ENCODE peak calls at places on chromosomes 12 and 14, in eight cellular contexts. I is naive thymus-derived CD4-positive, alpha-beta T cell; B is upper lobe of right lung; D is testis; C is CD8-positive, alpha-beta T cell; Q is neuronal stem cell; G is thoracic aorta; Y is IMR-90. X is an unnamed sample.

GRCh38 chr12:7068240-7068993 is 7.9 kb downstream of the C1S start:
- DNase-seq in I (no peak), B (no peak), D (no peak), C (no peak), Q (no peak), G (no peak), Y (peak; percentile 24), X (no peak)

GRCh38 chr12:27549231-27549800 is 25.3 kb downstream of the PPFIBP1 start:
- DNase-seq in I (no peak), B (no peak), D (no peak), C (no peak), Q (no peak), G (no peak), Y (peak; percentile 87), X (no peak)

GRCh38 chr12:30823140-30823669 is 68.5 kb upstream of the CAPRIN2 start:
- DNase-seq in I (no peak), B (peak; percentile 72), D (peak; percentile 41), C (peak; percentile 9), Q (peak; percentile 27), G (no peak), Y (no peak), X (no peak)

GRCh38 chr14:102499401-102500189 is 10.0 kb downstream of the ANKRD9 start:
- DNase-seq in I (no peak), B (peak; percentile 64), D (no peak), C (no peak), Q (no peak), G (no peak), Y (no peak), X (no peak)

GRCh38 chr12:10363922-10364838 is 25.7 kb downstream of the KLRK1 start:
- DNase-seq in I (peak; percentile 18), B (no peak), D (peak; percentile 62), C (no peak), Q (no peak), G (no peak), Y (peak; percentile 41), X (peak; percentile 45)

GRCh38 chr12:95318071-95318545 is 100.5 kb downstream of the VEZT start:
- DNase-seq in I (no peak), B (no peak), D (no peak), C (no peak), Q (no peak), G (no peak), Y (peak; percentile 88), X (no peak)

GRCh38 chr12:89067436-89067835 is 284.9 kb downstream of the DUSP6 start:
- DNase-seq in I (no peak), B (no peak), D (no peak), C (no peak), Q (no peak), G (no peak), Y (peak; percentile 94), X (no peak)

GRCh38 chr12:71846322-71846940 is 6.9 kb downstream of the TBC1D15 start:
- DNase-seq in I (peak; percentile 21), B (no peak), D (no peak), C (no peak), Q (no peak), G (no peak), Y (peak; percentile 47), X (peak; percentile 49)

GRCh38 chr14:61516125-61516740 is 179.1 kb upstream of the HIF1A start:
- DNase-seq in I (no peak), B (no peak), D (no peak), C (no peak), Q (no peak), G (no peak), Y (no peak), X (no peak)

GRCh38 chr12:129276408-129277042 is 423.2 kb downstream of the GLT1D1 start:
- DNase-seq in I (no peak), B (no peak), D (peak; percentile 68), C (no peak), Q (no peak), G (no peak), Y (no peak), X (no peak)

GRCh38 chr14:81169711-81170103 is 51.1 kb downstream of the GTF2A1 start:
- DNase-seq in I (no peak), B (peak; percentile 83), D (peak; percentile 71), C (no peak), Q (no peak), G (no peak), Y (peak; percentile 7), X (peak; percentile 1)

GRCh38 chr12:40946612-40947194 is 241.4 kb upstream of the PDZRN4 start:
- DNase-seq in I (no peak), B (no peak), D (no peak), C (no peak), Q (peak; percentile 5), G (no peak), Y (peak; percentile 42), X (no peak)

GRCh38 chr12:6867407-6868210 is at the start of gene TPI1:
- DNase-seq in I (peak; percentile 44), B (peak; percentile 93), D (peak; percentile 90), C (peak; percentile 63), Q (no peak), G (peak; percentile 56), Y (peak; percentile 74), X (peak; percentile 81)

GRCh38 chr12:63276537-63277365 is 125.8 kb upstream of the AVPR1A start:
- DNase-seq in I (no peak), B (no peak), D (peak; percentile 71), C (no peak), Q (peak; percentile 40), G (no peak), Y (peak; percentile 4), X (no peak)

GRCh38 chr14:84217066-84217465 is 1312.9 kb upstream of the FLRT2 start:
- DNase-seq in I (no peak), B (no peak), D (no peak), C (no peak), Q (no peak), G (no peak), Y (peak; percentile 17), X (no peak)

GRCh38 chr12:102249073-102249854 is 51.6 kb upstream of the PMCH start:
- DNase-seq in I (no peak), B (no peak), D (no peak), C (no peak), Q (no peak), G (no peak), Y (peak; percentile 27), X (no peak)

DNA sequence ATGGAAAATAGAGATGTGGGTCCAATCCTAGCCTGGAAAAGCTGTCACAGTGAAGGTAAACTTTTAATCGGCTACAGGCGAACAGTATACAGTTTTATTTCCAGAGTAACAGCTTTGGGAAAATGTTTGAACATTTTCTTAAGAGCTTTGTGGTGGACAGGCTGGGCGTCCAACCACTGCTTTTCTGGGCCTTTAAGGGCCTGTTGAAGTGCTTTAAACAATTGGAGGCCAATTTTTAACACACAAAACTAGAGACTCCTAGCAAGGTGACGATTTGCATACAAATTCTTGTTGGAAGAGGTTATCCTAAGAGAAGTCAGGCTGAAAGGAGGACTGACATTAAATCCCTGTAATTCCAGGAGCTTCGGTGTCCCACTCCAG is 27.0 kb downstream of the BCL11B start:
- DNase-seq in I (no peak), B (no peak), D (no peak), C (no peak), Q (no peak), G (no peak), Y (no peak), X (no peak)
- H3K4me1 ChIP-seq in I (peaks cover 69% of the 10 kb centered on the region), B (no peaks in the 10 kb centered on the region), D (no peaks in the 10 kb centered on the region), C (peaks cover 85% of the 10 kb centered on the region), Q (peaks cover 3% of the 10 kb centered on the region), G (peaks cover 4% of the 10 kb centered on the region), Y (no peaks in the 10 kb centered on the region), X (peaks cover 94% of the 10 kb centered on the region)

GRCh38 chr14:95137804-95138167 is 19.5 kb downstream of the DICER1 start:
- DNase-seq in I (no peak), B (no peak), D (peak; percentile 31), C (no peak), Q (no peak), G (no peak), Y (no peak), X (no peak)
- H3K27ac ChIP-seq in I (no peak overlapping the region), B (peak overlapping the region; percentile 11), D (peak overlapping the region; percentile 47), C (no peak overlapping the region), Q (peak overlapping the region; percentile 14), G (no peak overlapping the region), Y (no peak overlapping the region), X (no peak overlapping the region)

DNA sequence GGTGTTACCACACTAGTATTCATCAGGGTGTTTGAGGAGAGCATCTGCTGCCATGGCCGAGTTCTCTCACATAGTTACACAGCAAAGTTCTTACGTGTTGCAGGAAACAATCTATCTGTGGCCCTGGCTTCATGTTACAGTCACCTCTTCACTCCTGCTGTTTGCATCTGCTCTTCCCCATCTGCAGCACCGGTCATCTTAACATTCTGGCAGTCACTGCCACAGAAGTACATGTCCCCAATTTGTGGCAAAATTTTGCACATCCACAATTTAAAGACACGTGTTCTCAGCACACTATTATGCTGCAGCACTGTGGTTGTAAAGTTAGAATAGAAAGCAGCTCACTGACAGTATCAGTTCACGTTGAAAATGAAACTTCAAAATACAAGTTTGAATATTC is 23.2 kb downstream of the MAPK1IP1L start:
- DNase-seq in I (no peak), B (no peak), D (peak; percentile 17), C (no peak), Q (no peak), G (no peak), Y (peak; percentile 60), X (peak; percentile 56)
- H3K36me3 ChIP-seq in I (no peaks in the 10 kb centered on the region), B (no peaks in the 10 kb centered on the region), D (no peaks in the 10 kb centered on the region), C (no peaks in the 10 kb centered on the region), Q (peaks cover 6% of the 10 kb centered on the region), G (no peaks in the 10 kb centered on the region), Y (no peaks in the 10 kb centered on the region), X (peaks cover 3% of the 10 kb centered on the region)

DNA sequence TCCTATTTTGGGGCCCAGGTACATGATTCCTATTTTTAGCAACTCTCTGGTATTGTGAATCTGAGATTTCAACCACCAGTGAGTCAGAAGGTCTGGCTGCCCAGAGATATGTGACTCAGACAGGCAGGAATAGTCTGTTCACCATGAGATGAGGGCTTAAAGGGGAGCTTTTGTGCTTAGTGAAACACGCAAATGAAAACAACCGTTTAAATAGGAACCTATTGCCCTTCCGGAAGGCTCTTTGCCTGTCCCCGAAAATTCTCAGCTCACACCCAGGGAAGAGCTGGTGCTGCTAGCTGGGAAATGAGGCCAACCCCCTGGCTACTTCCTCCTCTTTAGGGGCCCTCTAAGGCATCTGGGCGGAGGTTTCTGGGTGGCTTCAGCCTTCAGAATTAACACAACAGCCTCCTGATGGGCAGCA is 283.6 kb downstream of the CACNA1C start:
- DNase-seq in I (no peak), B (no peak), D (no peak), C (no peak), Q (no peak), G (peak; percentile 51), Y (peak; percentile 97), X (no peak)
- H3K4me1 ChIP-seq in I (no peaks in the 10 kb centered on the region), B (peaks cover 7% of the 10 kb centered on the region), D (no peaks in the 10 kb centered on the region), C (no peaks in the 10 kb centered on the region), Q (no peaks in the 10 kb centered on the region), G (peaks cover 64% of the 10 kb centered on the region), Y (peaks cover 40% of the 10 kb centered on the region), X (no peaks in the 10 kb centered on the region)

GRCh38 chr14:92582706-92583452 is 69.3 kb downstream of the RIN3 start:
- DNase-seq in I (no peak), B (no peak), D (no peak), C (no peak), Q (no peak), G (no peak), Y (no peak), X (no peak)
- H3K27ac ChIP-seq in I (no peak overlapping the region), B (no peak overlapping the region), D (no peak overlapping the region), C (no peak overlapping the region), Q (no peak overlapping the region), G (peak overlapping the region; percentile 17), Y (no peak overlapping the region), X (no peak overlapping the region)

X was measured in CD4-positive, CD25-positive, alpha-beta regulatory T cell.